ENCODE peak calls at places on chromosomes 16 and 17, in ten cellular contexts. O, U, P, S, T, L, G, J, F and I are unnamed samples.

GRCh38 chr16:5603836-5604235 is 506.2 kb upstream of the EEF2KMT start:
- DNase-seq in U (no peak), S (no peak), O (no peak), F (no peak), J (no peak), L (no peak), G (no peak), T (no peak), P (no peak), I (no peak)

GRCh38 chr16:64864232-64864803 is 257.5 kb downstream of the CDH11 start:
- DNase-seq in P (no peak), F (no peak), O (no peak), L (no peak), S (peak), G (no peak), T (no peak), U (no peak), J (peak), I (no peak)

GRCh38 chr17:50627386-50627781 is 7.3 kb upstream of the ABCC3 start:
- DNase-seq in L (no peak), S (no peak), J (no peak), G (no peak), F (no peak), P (no peak), U (no peak), O (no peak), T (no peak), I (no peak)

GRCh38 chr17:4074831-4075495 is 67.9 kb downstream of the ZZEF1 start:
- DNase-seq in L (no peak), S (peak), F (peak), P (no peak), U (no peak), G (peak), O (no peak), T (peak), J (peak), I (no peak)

GRCh38 chr17:78265121-78265520 is 33.7 kb downstream of the TMEM235 start:
- DNase-seq in S (no peak), G (no peak), O (no peak), P (no peak), J (no peak), L (no peak), F (no peak), U (no peak), T (no peak), I (no peak)

GRCh38 chr17:4397840-4398239 is 31.4 kb upstream of the UBE2G1 start:
- DNase-seq in O (no peak), F (no peak), J (no peak), U (no peak), S (no peak), G (no peak), T (no peak), L (no peak), P (no peak), I (no peak)

GRCh38 chr17:17987901-17988300 is 15.2 kb downstream of the DRC3 start:
- DNase-seq in O (no peak), P (no peak), L (no peak), G (no peak), T (no peak), F (no peak), J (no peak), S (no peak), U (no peak), I (no peak)

GRCh38 chr17:50087246-50087911 is 7.8 kb upstream of the PDK2 start:
- DNase-seq in L (peak), O (peak), P (peak), G (peak), T (peak), U (peak), F (peak), J (peak), S (peak), I (no peak)

GRCh38 chr16:85346404-85347212 is 234.3 kb upstream of the CIBAR2 start:
- DNase-seq in S (no peak), L (no peak), J (no peak), U (no peak), T (no peak), O (no peak), P (no peak), G (no peak), F (no peak), I (no peak)

GRCh38 chr16:67108931-67109406 is 772 bp upstream of the PHAF1 start:
- DNase-seq in S (no peak), T (no peak), P (no peak), F (no peak), G (no peak), U (no peak), O (no peak), L (no peak), J (no peak), I (no peak)

GRCh38 chr17:55089955-55090573 is 121.5 kb downstream of the STXBP4 start:
- DNase-seq in U (no peak), G (peak), J (peak), F (no peak), L (no peak), O (no peak), S (no peak), P (no peak), T (no peak), I (no peak)

GRCh38 chr17:41421116-41421515 is 3.3 kb downstream of the KRT37 start:
- DNase-seq in U (no peak), F (no peak), G (no peak), P (no peak), S (peak), T (no peak), O (no peak), L (no peak), J (peak), I (no peak)

GRCh38 chr17:62725791-62726249 is 82.3 kb downstream of the MARCHF10 start:
- DNase-seq in J (peak), L (no peak), P (no peak), F (no peak), U (no peak), G (no peak), O (no peak), T (no peak), S (no peak), I (no peak)

GRCh38 chr16:5205394-5206040 is 107.9 kb upstream of the EEF2KMT start:
- DNase-seq in T (no peak), G (no peak), U (no peak), J (no peak), F (no peak), S (no peak), L (no peak), O (no peak), P (no peak), I (no peak)

GRCh38 chr17:16178836-16179235 is 36.5 kb downstream of the NCOR1 start:
- DNase-seq in S (no peak), P (no peak), G (no peak), J (peak), F (no peak), U (no peak), T (no peak), O (no peak), L (no peak), I (no peak)